ENCODE peak calls at places on chromosomes 3 and 15, in nine cellular contexts. J is GM23248; E is mesendoderm; K is H9; T is CD4-positive, alpha-beta T cell; N is OCI-LY7; W is A549; X is SJSA1; U is substantia nigra. S is an unnamed sample.
A peak's percentile ranks its signal among the peaks of the same experiment; 100 is the strongest.

GRCh38 chr15:55742498-55742926 is 440 bp downstream of the PRTG start:
- DNase-seq in J (peak; percentile 48), E (no peak), K (no peak), T (no peak), N (no peak), W (peak; percentile 53), X (peak; percentile 66), U (no peak), S (peak; percentile 70)

GRCh38 chr15:73258271-73259108 is 110.3 kb downstream of the HCN4 start:
- DNase-seq in J (no peak), E (no peak), K (no peak), T (no peak), N (no peak), W (no peak), X (no peak), U (no peak), S (no peak)

GRCh38 chr3:29976871-29977270 is 629.5 kb upstream of the TGFBR2 start:
- DNase-seq in J (no peak), E (no peak), K (no peak), T (no peak), N (no peak), W (no peak), X (no peak), U (no peak), S (no peak)

GRCh38 chr3:168250415-168250861 is 154.7 kb upstream of the GOLIM4 start:
- DNase-seq in J (peak; percentile 6), E (peak; percentile 57), K (no peak), T (no peak), N (no peak), W (no peak), X (no peak), U (no peak), S (no peak)

GRCh38 chr3:58023536-58023935 is 15.3 kb downstream of the FLNB start:
- DNase-seq in J (no peak), E (no peak), K (no peak), T (no peak), N (no peak), W (no peak), X (no peak), U (no peak), S (no peak)

GRCh38 chr15:68015244-68015643 is 38.9 kb upstream of the PIAS1 start:
- DNase-seq in J (no peak), E (no peak), K (no peak), T (no peak), N (no peak), W (no peak), X (no peak), U (no peak), S (no peak)

GRCh38 chr3:163773136-163773535 is 1305.2 kb downstream of the SI start:
- DNase-seq in J (no peak), E (no peak), K (no peak), T (no peak), N (no peak), W (no peak), X (no peak), U (no peak), S (no peak)

GRCh38 chr15:25780479-25781255 is 82.5 kb downstream of the ATP10A start:
- DNase-seq in J (no peak), E (no peak), K (peak; percentile 23), T (no peak), N (no peak), W (no peak), X (no peak), U (no peak), S (no peak)

GRCh38 chr3:13590841-13591515 is 42.1 kb downstream of the FBLN2 start:
- DNase-seq in J (peak; percentile 62), E (no peak), K (no peak), T (no peak), N (no peak), W (no peak), X (no peak), U (no peak), S (no peak)

GRCh38 chr15:59531066-59531465 is 80.5 kb upstream of the GCNT3 start:
- DNase-seq in J (no peak), E (no peak), K (no peak), T (no peak), N (no peak), W (no peak), X (no peak), U (no peak), S (no peak)

GRCh38 chr3:94961423-94962100 is 898.7 kb downstream of the NSUN3 start:
- DNase-seq in J (no peak), E (peak; percentile 0), K (no peak), T (no peak), N (no peak), W (no peak), X (no peak), U (no peak), S (no peak)

GRCh38 chr3:170414202-170414663 is 4.4 kb upstream of the CLDN11 start:
- DNase-seq in J (peak; percentile 90), E (peak; percentile 82), K (no peak), T (peak; percentile 25), N (peak; percentile 73), W (peak; percentile 63), X (peak; percentile 81), U (no peak), S (no peak)

GRCh38 chr3:192563417-192563816 is 163.9 kb downstream of the FGF12 start:
- DNase-seq in J (no peak), E (no peak), K (no peak), T (no peak), N (no peak), W (no peak), X (no peak), U (no peak), S (no peak)

GRCh38 chr3:107235193-107235922 is 141.9 kb upstream of the CCDC54 start:
- DNase-seq in J (peak; percentile 56), E (peak; percentile 16), K (no peak), T (no peak), N (no peak), W (peak; percentile 9), X (peak; percentile 73), U (no peak), S (no peak)

GRCh38 chr15:45906230-45906629 is 271.4 kb downstream of the SQOR start:
- DNase-seq in J (no peak), E (no peak), K (no peak), T (no peak), N (no peak), W (no peak), X (no peak), U (no peak), S (no peak)

GRCh38 chr3:17583530-17583929 is 158.9 kb downstream of the TBC1D5 start:
- DNase-seq in J (no peak), E (peak; percentile 11), K (no peak), T (no peak), N (no peak), W (no peak), X (no peak), U (no peak), S (no peak)

GRCh38 chr15:77144492-77145070 is 73.7 kb upstream of the TSPAN3 start:
- DNase-seq in J (peak; percentile 93), E (peak; percentile 53), K (no peak), T (no peak), N (no peak), W (no peak), X (peak; percentile 96), U (no peak), S (no peak)

GRCh38 chr3:52286777-52287110 is 884 bp upstream of the GLYCTK start:
- DNase-seq in J (peak; percentile 47), E (no peak), K (no peak), T (no peak), N (no peak), W (no peak), X (no peak), U (no peak), S (peak; percentile 60)

GRCh38 chr15:76968310-76968709 is 26.6 kb upstream of the PSTPIP1 start:
- DNase-seq in J (peak; percentile 60), E (peak; percentile 51), K (no peak), T (no peak), N (no peak), W (no peak), X (no peak), U (no peak), S (no peak)

GRCh38 chr15:76328962-76329361 is 7.6 kb upstream of the ISL2 start:
- DNase-seq in J (peak; percentile 63), E (no peak), K (no peak), T (no peak), N (no peak), W (peak; percentile 66), X (no peak), U (no peak), S (no peak)

GRCh38 chr3:105715372-105715771 is 153.4 kb downstream of the CBLB start:
- DNase-seq in J (peak; percentile 88), E (no peak), K (no peak), T (no peak), N (no peak), W (peak; percentile 7), X (no peak), U (no peak), S (no peak)

GRCh38 chr3:42745776-42746454 is 27.1 kb downstream of the CCDC13 start:
- DNase-seq in J (no peak), E (peak; percentile 52), K (peak; percentile 26), T (no peak), N (no peak), W (no peak), X (no peak), U (no peak), S (no peak)
- H3K27ac ChIP-seq in J (no peak overlapping the region), E (no peak overlapping the region), K (no peak overlapping the region), T (no peak overlapping the region), N (no peak overlapping the region), W (no peak overlapping the region), X (no peak overlapping the region), U (peak overlapping the region; percentile 93), S (peak overlapping the region; percentile 63)

GRCh38 chr3:46097691-46098241 is 70.5 kb upstream of the XCR1 start:
- DNase-seq in J (peak; percentile 83), E (no peak), K (no peak), T (peak; percentile 11), N (peak; percentile 44), W (no peak), X (no peak), U (no peak), S (no peak)
- H3K27ac ChIP-seq in J (peak overlapping the region; percentile 94), E (no peak overlapping the region), K (no peak overlapping the region), T (peak overlapping the region; percentile 27), N (peak overlapping the region; percentile 64), W (no peak overlapping the region), X (no peak overlapping the region), U (no peak overlapping the region), S (peak overlapping the region; percentile 88)

DNA sequence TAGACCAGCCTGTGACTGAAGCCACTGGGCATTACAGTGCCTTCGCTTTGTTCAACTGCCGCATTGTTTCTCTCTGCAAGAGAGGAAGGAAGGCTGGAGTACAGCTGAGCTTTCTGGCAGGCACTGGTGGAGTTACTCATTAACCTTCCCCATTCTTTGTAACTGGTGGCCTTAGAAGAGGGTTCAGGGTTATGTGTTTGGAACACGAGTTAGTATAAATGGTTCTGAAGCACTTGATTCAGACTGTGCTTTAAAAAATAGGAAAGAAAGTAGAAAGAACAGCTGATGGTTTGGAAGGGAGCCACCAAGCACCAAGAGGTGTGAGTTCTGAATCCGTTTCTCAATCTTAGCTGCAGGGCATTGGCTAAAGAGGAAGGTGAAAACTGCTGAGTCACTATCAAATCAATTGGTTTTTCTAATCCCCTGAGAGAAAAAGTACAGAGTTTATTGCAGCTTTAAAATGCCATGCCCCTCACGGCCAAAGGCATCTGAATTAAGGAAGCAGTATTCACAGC is 3.7 kb downstream of the HGD start:
- DNase-seq in J (peak; percentile 79), E (peak; percentile 74), K (no peak), T (no peak), N (peak; percentile 5), W (peak; percentile 90), X (peak; percentile 40), U (no peak), S (no peak)
- H3K27ac ChIP-seq in J (peak overlapping the region; percentile 60), E (peak overlapping the region; percentile 70), K (peak overlapping the region; percentile 90), T (no peak overlapping the region), N (no peak overlapping the region), W (peak overlapping the region; percentile 94), X (peak overlapping the region; percentile 47), U (peak overlapping the region; percentile 4), S (peak overlapping the region; percentile 64)

GRCh38 chr3:157542711-157543485 is 39.7 kb upstream of the VEPH1 start:
- DNase-seq in J (peak; percentile 89), E (peak; percentile 70), K (peak; percentile 82), T (no peak), N (no peak), W (peak; percentile 68), X (no peak), U (no peak), S (peak; percentile 92)
- H3K27ac ChIP-seq in J (no peak overlapping the region), E (no peak overlapping the region), K (no peak overlapping the region), T (no peak overlapping the region), N (no peak overlapping the region), W (peak overlapping the region; percentile 82), X (no peak overlapping the region), U (no peak overlapping the region), S (peak overlapping the region; percentile 72)

S was measured in upper lobe of right lung.